ENCODE peak calls at places on chromosomes 12 and 14, in four cellular contexts. D is epithelial cell of esophagus, L is lower lobe of right lung, T is fibroblast of lung. K is an unnamed sample.

GRCh38 chr14:105090493-105091334 is 25.5 kb upstream of the GPR132 start:
- DNase-seq in D (peak), L (peak), T (peak), K (peak)

GRCh38 chr14:51293149-51293925 is 53.3 kb downstream of the TMX1 start:
- DNase-seq in D (no peak), L (no peak), T (peak), K (peak)

GRCh38 chr14:81416233-81416927 is 16.3 kb upstream of the STON2 start:
- DNase-seq in D (no peak), L (no peak), T (no peak), K (no peak)

GRCh38 chr12:71708658-71709057 is 22.8 kb downstream of the TMEM19 start:
- DNase-seq in D (peak), L (no peak), T (peak), K (no peak)

GRCh38 chr12:54968181-54968730 is 16.3 kb downstream of the TESPA1 start:
- DNase-seq in D (peak), L (no peak), T (no peak), K (no peak)

GRCh38 chr14:71720978-71721624 is 211.1 kb upstream of the RGS6 start:
- DNase-seq in D (peak), L (no peak), T (peak), K (peak)

GRCh38 chr12:6444031-6444430 is 724 bp upstream of the CD27 start:
- DNase-seq in D (no peak), L (no peak), T (no peak), K (no peak)

GRCh38 chr12:116395381-116395780 is 117.9 kb upstream of the MED13L start:
- DNase-seq in D (no peak), L (no peak), T (no peak), K (no peak)

GRCh38 chr14:68938515-68939423 is 40.3 kb downstream of the ACTN1 start:
- DNase-seq in D (no peak), L (no peak), T (peak), K (no peak)

GRCh38 chr14:24887623-24888304 is 162.2 kb downstream of the STXBP6 start:
- DNase-seq in D (no peak), L (no peak), T (peak), K (no peak)

GRCh38 chr12:107459649-107460048 is 225.9 kb upstream of the PWP1 start:
- DNase-seq in D (no peak), L (no peak), T (no peak), K (no peak)

GRCh38 chr14:89139404-89140247 is 277.4 kb downstream of the FOXN3 start:
- DNase-seq in D (peak), L (no peak), T (peak), K (no peak)

GRCh38 chr12:27446436-27446835 is at the start of gene SMCO2:
- DNase-seq in D (no peak), L (no peak), T (no peak), K (no peak)

GRCh38 chr14:59918824-59919581 is 941 bp upstream of the LRRC9 start:
- DNase-seq in D (peak), L (peak), T (peak), K (peak)

GRCh38 chr14:21109377-21110260 is 8.8 kb downstream of the TMEM253 start:
- DNase-seq in D (peak), L (no peak), T (no peak), K (no peak)

GRCh38 chr14:101187816-101188570 is 284.5 kb upstream of the RTL1 start:
- DNase-seq in D (no peak), L (no peak), T (no peak), K (no peak)

GRCh38 chr14:39293629-39294028 is 59.9 kb downstream of the MIA2 start:
- DNase-seq in D (no peak), L (no peak), T (no peak), K (no peak)

GRCh38 chr12:64385468-64385867 is 5.1 kb downstream of the C12orf56 start:
- DNase-seq in D (peak), L (no peak), T (peak), K (peak)

GRCh38 chr12:78887008-78887407 is 22.4 kb downstream of the SYT1 start:
- DNase-seq in D (peak), L (no peak), T (peak), K (peak)

GRCh38 chr14:105330491-105330895 is 15.9 kb downstream of the PACS2 start:
- DNase-seq in D (peak), L (peak), T (peak), K (peak)

GRCh38 chr12:92927436-92928116 is 1.5 kb downstream of the EEA1 start:
- DNase-seq in D (peak), L (no peak), T (peak), K (peak)

GRCh38 chr12:26699237-26699636 is 133.8 kb downstream of the ITPR2 start:
- DNase-seq in D (peak), L (no peak), T (no peak), K (no peak)

GRCh38 chr14:78232666-78233065 is 62.5 kb downstream of the NRXN3 start:
- DNase-seq in D (no peak), L (no peak), T (no peak), K (no peak)

GRCh38 chr12:118345355-118345754 is 27.4 kb downstream of the TAOK3 start:
- DNase-seq in D (no peak), L (no peak), T (no peak), K (no peak)

GRCh38 chr12:22312336-22312735 is 22.2 kb downstream of the ST8SIA1 start:
- DNase-seq in D (peak), L (no peak), T (peak), K (no peak)

GRCh38 chr14:106268013-106268727 is 741.8 kb downstream of the TMEM121 start:
- DNase-seq in D (no peak), L (peak), T (no peak), K (no peak)

GRCh38 chr12:93622485-93622884 is 50.0 kb downstream of the SOCS2 start:
- DNase-seq in D (no peak), L (no peak), T (peak), K (no peak)

GRCh38 chr14:104299993-104300761 is 161.8 kb downstream of the KIF26A start:
- DNase-seq in D (no peak), L (peak), T (no peak), K (no peak)

GRCh38 chr12:115223322-115223721 is 539.3 kb upstream of the TBX3 start:
- DNase-seq in D (peak), L (no peak), T (peak), K (peak)

GRCh38 chr14:103488960-103489359 is 33.7 kb downstream of the CKB start:
- DNase-seq in D (no peak), L (no peak), T (peak), K (peak)

GRCh38 chr12:104299842-104300481 is 3.6 kb upstream of the EID3 start:
- DNase-seq in D (no peak), L (no peak), T (peak), K (no peak)

GRCh38 chr12:30286345-30286926 is 409.2 kb downstream of the IPO8 start:
- DNase-seq in D (peak), L (no peak), T (peak), K (no peak)

GRCh38 chr12:125021096-125021495 is 27.7 kb downstream of the BRI3BP start:
- DNase-seq in D (no peak), L (no peak), T (no peak), K (no peak)

GRCh38 chr12:69655616-69656336 is 43.3 kb downstream of the BEST3 start:
- DNase-seq in D (peak), L (no peak), T (peak), K (peak)

GRCh38 chr14:36647827-36648753 is 13.6 kb upstream of the PAX9 start:
- DNase-seq in D (peak), L (no peak), T (peak), K (no peak)

GRCh38 chr12:5487971-5488955 is 56.4 kb downstream of the NTF3 start:
- DNase-seq in D (no peak), L (no peak), T (peak), K (peak)

GRCh38 chr12:15636060-15636890 is 152.9 kb downstream of the EPS8 start:
- DNase-seq in D (no peak), L (no peak), T (no peak), K (no peak)

GRCh38 chr14:21712039-21712438 is 38.4 kb upstream of the OR4E1 start:
- DNase-seq in D (no peak), L (no peak), T (no peak), K (no peak)

GRCh38 chr12:109987615-109988014 is 8.6 kb downstream of the GIT2 start:
- DNase-seq in D (no peak), L (no peak), T (peak), K (peak)

DNA sequence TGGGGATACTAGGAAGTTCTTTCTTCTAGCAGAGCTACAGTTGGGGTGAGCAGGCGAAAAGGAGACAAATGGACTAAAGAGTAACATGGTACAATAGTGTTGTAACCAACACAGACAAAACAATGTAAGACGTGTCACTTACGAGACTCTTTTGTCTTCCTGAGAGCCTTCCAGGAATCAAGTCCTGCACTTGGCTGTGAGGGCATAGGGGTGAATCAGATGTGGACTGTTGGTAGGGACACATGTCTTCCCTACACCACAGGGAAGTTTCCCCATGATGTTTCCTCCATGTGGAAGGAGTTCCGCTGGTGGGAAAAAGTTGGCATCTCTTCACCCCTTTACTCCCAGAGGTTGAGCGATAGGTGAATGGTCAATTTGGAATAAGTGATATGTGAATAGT is 364.7 kb downstream of the NUAK1 start:
- DNase-seq in D (no peak), L (no peak), T (no peak), K (no peak)
- TF ChIP-seq CTCF in D (no peak), L (no peak), T (no peak), K (no peak)

DNA sequence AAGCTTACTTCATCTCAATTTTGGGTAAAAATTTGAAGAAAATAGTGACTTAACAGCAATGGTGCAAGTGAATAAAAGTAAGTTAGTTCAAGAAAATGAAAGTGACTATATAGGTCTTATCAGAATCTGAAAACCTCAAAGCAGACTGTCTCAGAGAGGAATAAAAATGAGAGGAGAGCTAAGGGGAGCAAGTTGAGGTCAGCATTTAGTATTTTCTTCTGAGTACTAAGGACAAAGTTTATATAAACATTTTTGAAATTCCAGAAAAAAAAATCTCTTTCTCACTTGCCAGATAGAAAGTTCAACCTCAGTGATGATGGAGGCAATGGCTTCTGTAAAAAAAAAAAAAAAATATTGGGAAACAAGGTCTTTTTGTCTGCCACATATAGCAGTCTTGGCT is 414.1 kb downstream of the NPAS3 start:
- DNase-seq in D (no peak), L (no peak), T (peak), K (no peak)
- TF ChIP-seq CTCF in D (no peak), L (no peak), T (no peak), K (no peak)

GRCh38 chr12:24599737-24600136 is 349.2 kb downstream of the BCAT1 start:
- DNase-seq in D (no peak), L (no peak), T (no peak), K (no peak)
- TF ChIP-seq CTCF in D (no peak), L (no peak), T (no peak), K (no peak)

GRCh38 chr12:120496353-120497340 is 734 bp downstream of the DYNLL1 start:
- DNase-seq in D (peak), L (peak), T (peak), K (peak)
- TF ChIP-seq CTCF in D (no peak), L (no peak), T (no peak), K (peak)

DNA sequence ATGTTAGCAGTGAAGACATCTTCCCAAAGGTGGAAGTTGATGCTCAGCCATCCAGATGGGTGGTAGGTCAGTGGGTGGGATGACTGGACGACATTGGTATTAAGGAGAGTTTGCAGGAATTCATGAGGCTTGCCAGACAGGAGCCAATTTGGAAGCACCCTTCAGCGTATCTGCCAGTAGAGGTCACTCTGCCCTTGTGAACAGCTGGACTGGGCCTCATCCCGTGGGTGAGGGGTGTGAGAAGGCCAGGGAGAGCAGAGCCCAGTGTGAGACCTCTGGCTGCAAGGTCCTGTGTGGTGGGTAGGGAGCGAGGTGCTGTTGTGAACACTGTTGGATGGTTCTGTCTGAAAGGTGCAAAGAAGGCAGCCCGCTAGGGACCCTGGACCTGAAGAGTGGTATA is 37.7 kb downstream of the SLC5A8 start:
- DNase-seq in D (peak), L (no peak), T (peak), K (no peak)
- TF ChIP-seq CTCF in D (no peak), L (peak), T (no peak), K (no peak)

K was measured in HFFc6.